ENCODE peak calls at places on chromosome 2, in six cellular contexts. One of them, this sample, is unnamed.

GRCh38 chr2:219285894-219286425 is 6.8 kb downstream of the DNAJB2 start:
- DNase-seq in AG04450: peak
- DNase-seq in heart left ventricle: peak
- DNase-seq in Caki2: no peak
- DNase-seq in stimulated activated CD4-positive, alpha-beta T cell treated with anti-CD3 and anti-CD28 coated beads, TNF-alpha, amount 100 ng/mL, for 1 hour: no peak
- DNase-seq in lung: no peak
- DNase-seq in this sample: peak

GRCh38 chr2:232204457-232204931 is 174.1 kb upstream of the ALPP start:
- DNase-seq in heart left ventricle: peak
- DNase-seq in lung: no peak
- DNase-seq in AG04450: no peak
- DNase-seq in stimulated activated CD4-positive, alpha-beta T cell treated with anti-CD3 and anti-CD28 coated beads, TNF-alpha, amount 100 ng/mL, for 1 hour: no peak
- DNase-seq in Caki2: peak
- DNase-seq in this sample: no peak

GRCh38 chr2:224579411-224579810 is 5.8 kb downstream of the CUL3 start:
- DNase-seq in lung: no peak
- DNase-seq in AG04450: no peak
- DNase-seq in stimulated activated CD4-positive, alpha-beta T cell treated with anti-CD3 and anti-CD28 coated beads, TNF-alpha, amount 100 ng/mL, for 1 hour: no peak
- DNase-seq in heart left ventricle: no peak
- DNase-seq in Caki2: no peak
- DNase-seq in this sample: no peak

GRCh38 chr2:170712653-170713279 is 2.4 kb upstream of the SP5 start:
- DNase-seq in lung: no peak
- DNase-seq in stimulated activated CD4-positive, alpha-beta T cell treated with anti-CD3 and anti-CD28 coated beads, TNF-alpha, amount 100 ng/mL, for 1 hour: no peak
- DNase-seq in Caki2: no peak
- DNase-seq in heart left ventricle: no peak
- DNase-seq in AG04450: no peak
- DNase-seq in this sample: no peak

GRCh38 chr2:72142743-72143440 is 4.8 kb downstream of the CYP26B1 start:
- DNase-seq in stimulated activated CD4-positive, alpha-beta T cell treated with anti-CD3 and anti-CD28 coated beads, TNF-alpha, amount 100 ng/mL, for 1 hour: no peak
- DNase-seq in heart left ventricle: peak
- DNase-seq in AG04450: no peak
- DNase-seq in lung: no peak
- DNase-seq in Caki2: no peak
- DNase-seq in this sample: no peak

GRCh38 chr2:170817247-170817998 is 736 bp downstream of the GAD1 start:
- DNase-seq in heart left ventricle: no peak
- DNase-seq in stimulated activated CD4-positive, alpha-beta T cell treated with anti-CD3 and anti-CD28 coated beads, TNF-alpha, amount 100 ng/mL, for 1 hour: no peak
- DNase-seq in Caki2: peak
- DNase-seq in AG04450: no peak
- DNase-seq in lung: no peak
- DNase-seq in this sample: no peak

GRCh38 chr2:6337123-6337830 is 528.4 kb downstream of the CMPK2 start:
- DNase-seq in heart left ventricle: no peak
- DNase-seq in lung: no peak
- DNase-seq in AG04450: no peak
- DNase-seq in Caki2: no peak
- DNase-seq in stimulated activated CD4-positive, alpha-beta T cell treated with anti-CD3 and anti-CD28 coated beads, TNF-alpha, amount 100 ng/mL, for 1 hour: no peak
- DNase-seq in this sample: no peak

GRCh38 chr2:197838036-197838435 is 33.6 kb downstream of the PLCL1 start:
- DNase-seq in AG04450: no peak
- DNase-seq in stimulated activated CD4-positive, alpha-beta T cell treated with anti-CD3 and anti-CD28 coated beads, TNF-alpha, amount 100 ng/mL, for 1 hour: no peak
- DNase-seq in Caki2: no peak
- DNase-seq in heart left ventricle: no peak
- DNase-seq in lung: no peak
- DNase-seq in this sample: no peak

GRCh38 chr2:229586746-229587705 is 127.3 kb downstream of the DNER start:
- DNase-seq in stimulated activated CD4-positive, alpha-beta T cell treated with anti-CD3 and anti-CD28 coated beads, TNF-alpha, amount 100 ng/mL, for 1 hour: no peak
- DNase-seq in Caki2: peak
- DNase-seq in AG04450: peak
- DNase-seq in lung: peak
- DNase-seq in heart left ventricle: peak
- DNase-seq in this sample: peak

GRCh38 chr2:27118525-27119329 is at the start of gene CGREF1:
- DNase-seq in lung: no peak
- DNase-seq in Caki2: no peak
- DNase-seq in stimulated activated CD4-positive, alpha-beta T cell treated with anti-CD3 and anti-CD28 coated beads, TNF-alpha, amount 100 ng/mL, for 1 hour: no peak
- DNase-seq in AG04450: no peak
- DNase-seq in heart left ventricle: no peak
- DNase-seq in this sample: no peak

GRCh38 chr2:155456222-155456621 is 757.7 kb downstream of the KCNJ3 start:
- DNase-seq in AG04450: no peak
- DNase-seq in lung: no peak
- DNase-seq in stimulated activated CD4-positive, alpha-beta T cell treated with anti-CD3 and anti-CD28 coated beads, TNF-alpha, amount 100 ng/mL, for 1 hour: no peak
- DNase-seq in Caki2: no peak
- DNase-seq in heart left ventricle: no peak
- DNase-seq in this sample: no peak

GRCh38 chr2:57296795-57297517 is 749.6 kb upstream of the VRK2 start:
- DNase-seq in lung: no peak
- DNase-seq in AG04450: no peak
- DNase-seq in stimulated activated CD4-positive, alpha-beta T cell treated with anti-CD3 and anti-CD28 coated beads, TNF-alpha, amount 100 ng/mL, for 1 hour: no peak
- DNase-seq in Caki2: no peak
- DNase-seq in heart left ventricle: no peak
- DNase-seq in this sample: no peak

GRCh38 chr2:85501244-85501643 is 37.7 kb upstream of the MAT2A start:
- DNase-seq in lung: no peak
- DNase-seq in stimulated activated CD4-positive, alpha-beta T cell treated with anti-CD3 and anti-CD28 coated beads, TNF-alpha, amount 100 ng/mL, for 1 hour: no peak
- DNase-seq in Caki2: peak
- DNase-seq in heart left ventricle: no peak
- DNase-seq in AG04450: no peak
- DNase-seq in this sample: no peak

GRCh38 chr2:110688594-110689091 is 10.8 kb upstream of the BUB1 start:
- DNase-seq in Caki2: peak
- DNase-seq in stimulated activated CD4-positive, alpha-beta T cell treated with anti-CD3 and anti-CD28 coated beads, TNF-alpha, amount 100 ng/mL, for 1 hour: no peak
- DNase-seq in AG04450: no peak
- DNase-seq in heart left ventricle: no peak
- DNase-seq in lung: no peak
- DNase-seq in this sample: no peak

GRCh38 chr2:134454931-134455330 is 201.1 kb downstream of the MGAT5 start:
- DNase-seq in heart left ventricle: no peak
- DNase-seq in AG04450: no peak
- DNase-seq in lung: no peak
- DNase-seq in Caki2: no peak
- DNase-seq in stimulated activated CD4-positive, alpha-beta T cell treated with anti-CD3 and anti-CD28 coated beads, TNF-alpha, amount 100 ng/mL, for 1 hour: no peak
- DNase-seq in this sample: no peak

GRCh38 chr2:232839680-232840079 is 30.4 kb upstream of the SNORC start:
- DNase-seq in stimulated activated CD4-positive, alpha-beta T cell treated with anti-CD3 and anti-CD28 coated beads, TNF-alpha, amount 100 ng/mL, for 1 hour: no peak
- DNase-seq in lung: peak
- DNase-seq in heart left ventricle: peak
- DNase-seq in Caki2: no peak
- DNase-seq in AG04450: no peak
- DNase-seq in this sample: peak

GRCh38 chr2:88831071-88831791 is 139.8 kb downstream of the RPIA start:
- DNase-seq in stimulated activated CD4-positive, alpha-beta T cell treated with anti-CD3 and anti-CD28 coated beads, TNF-alpha, amount 100 ng/mL, for 1 hour: no peak
- DNase-seq in lung: no peak
- DNase-seq in AG04450: no peak
- DNase-seq in Caki2: no peak
- DNase-seq in heart left ventricle: no peak
- DNase-seq in this sample: no peak

GRCh38 chr2:98757904-98758421 is 27.0 kb upstream of the MGAT4A start:
- DNase-seq in Caki2: peak
- DNase-seq in stimulated activated CD4-positive, alpha-beta T cell treated with anti-CD3 and anti-CD28 coated beads, TNF-alpha, amount 100 ng/mL, for 1 hour: peak
- DNase-seq in lung: peak
- DNase-seq in heart left ventricle: peak
- DNase-seq in AG04450: peak
- DNase-seq in this sample: peak

GRCh38 chr2:168469281-168469988 is 13.4 kb downstream of the CERS6 start:
- DNase-seq in lung: no peak
- DNase-seq in stimulated activated CD4-positive, alpha-beta T cell treated with anti-CD3 and anti-CD28 coated beads, TNF-alpha, amount 100 ng/mL, for 1 hour: no peak
- DNase-seq in Caki2: no peak
- DNase-seq in AG04450: no peak
- DNase-seq in heart left ventricle: no peak
- DNase-seq in this sample: no peak

This sample was measured in ureter.